ENCODE peak calls at places on chromosomes 1 and 21, in seven cellular contexts. One of them, this sample, is unnamed.

GRCh38 chr1:24373710-24374109 is 39.9 kb downstream of the STPG1 start:
- DNase-seq in AG10803: no peak
- DNase-seq in activated T-helper 1 cell treated with Interleukin-2 at 50 U/mL for 16 hours: no peak
- DNase-seq in neuronal stem cell: no peak
- DNase-seq in progenitor cell of endocrine pancreas: no peak
- DNase-seq in endodermal cell: no peak
- DNase-seq in Peyer's patch: no peak
- DNase-seq in this sample: no peak

GRCh38 chr1:178578541-178578940 is 65.6 kb downstream of the TEX35 start:
- DNase-seq in AG10803: no peak
- DNase-seq in activated T-helper 1 cell treated with Interleukin-2 at 50 U/mL for 16 hours: no peak
- DNase-seq in neuronal stem cell: no peak
- DNase-seq in progenitor cell of endocrine pancreas: no peak
- DNase-seq in endodermal cell: no peak
- DNase-seq in Peyer's patch: no peak
- DNase-seq in this sample: no peak

GRCh38 chr1:15417365-15417934 is 7.8 kb downstream of the EFHD2 start:
- DNase-seq in AG10803: peak; percentile 34
- DNase-seq in activated T-helper 1 cell treated with Interleukin-2 at 50 U/mL for 16 hours: peak; percentile 47
- DNase-seq in neuronal stem cell: no peak
- DNase-seq in progenitor cell of endocrine pancreas: no peak
- DNase-seq in endodermal cell: no peak
- DNase-seq in Peyer's patch: peak; percentile 75
- DNase-seq in this sample: peak; percentile 63

GRCh38 chr1:94599090-94599813 is 57.7 kb upstream of the F3 start:
- DNase-seq in AG10803: peak; percentile 33
- DNase-seq in activated T-helper 1 cell treated with Interleukin-2 at 50 U/mL for 16 hours: no peak
- DNase-seq in neuronal stem cell: no peak
- DNase-seq in progenitor cell of endocrine pancreas: no peak
- DNase-seq in endodermal cell: peak; percentile 86
- DNase-seq in Peyer's patch: no peak
- DNase-seq in this sample: peak; percentile 31

GRCh38 chr1:40404670-40405462 is 31.3 kb downstream of the SMAP2 start:
- DNase-seq in AG10803: peak; percentile 68
- DNase-seq in activated T-helper 1 cell treated with Interleukin-2 at 50 U/mL for 16 hours: no peak
- DNase-seq in neuronal stem cell: peak; percentile 31
- DNase-seq in progenitor cell of endocrine pancreas: no peak
- DNase-seq in endodermal cell: no peak
- DNase-seq in Peyer's patch: no peak
- DNase-seq in this sample: peak; percentile 67

GRCh38 chr1:48469616-48470500 is 2.1 kb downstream of the SPATA6 start:
- DNase-seq in AG10803: peak; percentile 73
- DNase-seq in activated T-helper 1 cell treated with Interleukin-2 at 50 U/mL for 16 hours: no peak
- DNase-seq in neuronal stem cell: no peak
- DNase-seq in progenitor cell of endocrine pancreas: no peak
- DNase-seq in endodermal cell: no peak
- DNase-seq in Peyer's patch: no peak
- DNase-seq in this sample: peak; percentile 82

GRCh38 chr21:42806489-42807140 is 72.7 kb downstream of the WDR4 start:
- DNase-seq in AG10803: no peak
- DNase-seq in activated T-helper 1 cell treated with Interleukin-2 at 50 U/mL for 16 hours: no peak
- DNase-seq in neuronal stem cell: no peak
- DNase-seq in progenitor cell of endocrine pancreas: no peak
- DNase-seq in endodermal cell: peak; percentile 84
- DNase-seq in Peyer's patch: no peak
- DNase-seq in this sample: no peak

GRCh38 chr21:29403291-29403690 is 104.6 kb downstream of the BACH1 start:
- DNase-seq in AG10803: peak; percentile 18
- DNase-seq in activated T-helper 1 cell treated with Interleukin-2 at 50 U/mL for 16 hours: no peak
- DNase-seq in neuronal stem cell: no peak
- DNase-seq in progenitor cell of endocrine pancreas: no peak
- DNase-seq in endodermal cell: no peak
- DNase-seq in Peyer's patch: no peak
- DNase-seq in this sample: no peak

GRCh38 chr1:22916469-22916817 is 56.2 kb downstream of the LACTBL1 start:
- DNase-seq in AG10803: no peak
- DNase-seq in activated T-helper 1 cell treated with Interleukin-2 at 50 U/mL for 16 hours: no peak
- DNase-seq in neuronal stem cell: no peak
- DNase-seq in progenitor cell of endocrine pancreas: no peak
- DNase-seq in endodermal cell: no peak
- DNase-seq in Peyer's patch: no peak
- DNase-seq in this sample: no peak

GRCh38 chr1:237740831-237741230 is 149.9 kb downstream of the ZP4 start:
- DNase-seq in AG10803: no peak
- DNase-seq in activated T-helper 1 cell treated with Interleukin-2 at 50 U/mL for 16 hours: no peak
- DNase-seq in neuronal stem cell: no peak
- DNase-seq in progenitor cell of endocrine pancreas: no peak
- DNase-seq in endodermal cell: no peak
- DNase-seq in Peyer's patch: no peak
- DNase-seq in this sample: no peak

GRCh38 chr1:38102576-38102975 is 56.0 kb upstream of the POU3F1 start:
- DNase-seq in AG10803: no peak
- DNase-seq in activated T-helper 1 cell treated with Interleukin-2 at 50 U/mL for 16 hours: no peak
- DNase-seq in neuronal stem cell: no peak
- DNase-seq in progenitor cell of endocrine pancreas: no peak
- DNase-seq in endodermal cell: peak; percentile 47
- DNase-seq in Peyer's patch: no peak
- DNase-seq in this sample: no peak

GRCh38 chr1:235946570-235946981 is 79.9 kb upstream of the LYST start:
- DNase-seq in AG10803: peak; percentile 73
- DNase-seq in activated T-helper 1 cell treated with Interleukin-2 at 50 U/mL for 16 hours: no peak
- DNase-seq in neuronal stem cell: no peak
- DNase-seq in progenitor cell of endocrine pancreas: no peak
- DNase-seq in endodermal cell: no peak
- DNase-seq in Peyer's patch: no peak
- DNase-seq in this sample: peak; percentile 49

This sample was measured in GM23248.